ENCODE peak calls at places on chromosomes 16 and 17, in four cellular contexts. One of them, this sample, is unnamed.

GRCh38 chr16:88437367-88437964 is 15.6 kb upstream of the ZFPM1 start:
- DNase-seq in left ventricle myocardium inferior: peak
- DNase-seq in AG04450: no peak
- DNase-seq in skeletal muscle cell: no peak
- DNase-seq in this sample: no peak

GRCh38 chr17:17603178-17603894 is 11.8 kb upstream of the PEMT start:
- DNase-seq in left ventricle myocardium inferior: no peak
- DNase-seq in AG04450: no peak
- DNase-seq in skeletal muscle cell: no peak
- DNase-seq in this sample: no peak

GRCh38 chr16:85377388-85378144 is 235.6 kb upstream of the GSE1 start:
- DNase-seq in left ventricle myocardium inferior: no peak
- DNase-seq in AG04450: no peak
- DNase-seq in skeletal muscle cell: no peak
- DNase-seq in this sample: no peak

GRCh38 chr16:546909-547770 is 13.1 kb upstream of the PRR35 start:
- DNase-seq in left ventricle myocardium inferior: peak
- DNase-seq in AG04450: no peak
- DNase-seq in skeletal muscle cell: no peak
- DNase-seq in this sample: peak

GRCh38 chr16:46428108-46429061 is 192.8 kb downstream of the SHCBP1 start:
- DNase-seq in left ventricle myocardium inferior: no peak
- DNase-seq in AG04450: no peak
- DNase-seq in skeletal muscle cell: no peak
- DNase-seq in this sample: peak

GRCh38 chr17:78674595-78675315 is 97.6 kb upstream of the DNAH17 start:
- DNase-seq in left ventricle myocardium inferior: no peak
- DNase-seq in AG04450: no peak
- DNase-seq in skeletal muscle cell: no peak
- DNase-seq in this sample: peak

GRCh38 chr16:87041732-87042131 is 275.5 kb downstream of the C16orf95 start:
- DNase-seq in left ventricle myocardium inferior: no peak
- DNase-seq in AG04450: no peak
- DNase-seq in skeletal muscle cell: no peak
- DNase-seq in this sample: no peak

GRCh38 chr17:46063239-46063638 is 64.2 kb downstream of the STH start:
- DNase-seq in left ventricle myocardium inferior: no peak
- DNase-seq in AG04450: peak
- DNase-seq in skeletal muscle cell: peak
- DNase-seq in this sample: no peak

GRCh38 chr16:86012221-86012620 is 113.3 kb downstream of the IRF8 start:
- DNase-seq in left ventricle myocardium inferior: no peak
- DNase-seq in AG04450: no peak
- DNase-seq in skeletal muscle cell: no peak
- DNase-seq in this sample: no peak

GRCh38 chr17:72334205-72334604 is 213.4 kb downstream of the SOX9 start:
- DNase-seq in left ventricle myocardium inferior: no peak
- DNase-seq in AG04450: peak
- DNase-seq in skeletal muscle cell: peak
- DNase-seq in this sample: no peak

GRCh38 chr16:15041260-15042011 is 14.4 kb downstream of the NTAN1 start:
- DNase-seq in left ventricle myocardium inferior: peak
- DNase-seq in AG04450: no peak
- DNase-seq in skeletal muscle cell: no peak
- DNase-seq in this sample: peak

GRCh38 chr17:80455328-80455710 is 21.1 kb downstream of the NPTX1 start:
- DNase-seq in left ventricle myocardium inferior: no peak
- DNase-seq in AG04450: no peak
- DNase-seq in skeletal muscle cell: no peak
- DNase-seq in this sample: peak

GRCh38 chr16:25007284-25007984 is 7.7 kb downstream of the ARHGAP17 start:
- DNase-seq in left ventricle myocardium inferior: no peak
- DNase-seq in AG04450: no peak
- DNase-seq in skeletal muscle cell: no peak
- DNase-seq in this sample: no peak

GRCh38 chr16:15976225-15976812 is 26.9 kb downstream of the ABCC1 start:
- DNase-seq in left ventricle myocardium inferior: no peak
- DNase-seq in AG04450: no peak
- DNase-seq in skeletal muscle cell: no peak
- DNase-seq in this sample: no peak

GRCh38 chr16:3012828-3013420 is at the start of gene CLDN9:
- DNase-seq in left ventricle myocardium inferior: no peak
- DNase-seq in AG04450: no peak
- DNase-seq in skeletal muscle cell: no peak
- DNase-seq in this sample: peak

GRCh38 chr16:89113661-89114060 is 20.0 kb downstream of the ACSF3 start:
- DNase-seq in left ventricle myocardium inferior: peak
- DNase-seq in AG04450: no peak
- DNase-seq in skeletal muscle cell: no peak
- DNase-seq in this sample: no peak

GRCh38 chr17:16915752-16916556 is 56.0 kb downstream of the TNFRSF13B start:
- DNase-seq in left ventricle myocardium inferior: peak
- DNase-seq in AG04450: peak
- DNase-seq in skeletal muscle cell: no peak
- DNase-seq in this sample: peak

GRCh38 chr17:5941258-5941657 is 128.9 kb upstream of the WSCD1 start:
- DNase-seq in left ventricle myocardium inferior: no peak
- DNase-seq in AG04450: no peak
- DNase-seq in skeletal muscle cell: no peak
- DNase-seq in this sample: no peak

GRCh38 chr16:2042666-2043295 is 4.9 kb downstream of the NTHL1 start:
- DNase-seq in left ventricle myocardium inferior: no peak
- DNase-seq in AG04450: no peak
- DNase-seq in skeletal muscle cell: no peak
- DNase-seq in this sample: no peak

GRCh38 chr16:87697792-87698191 is 68.0 kb downstream of the KLHDC4 start:
- DNase-seq in left ventricle myocardium inferior: no peak
- DNase-seq in AG04450: no peak
- DNase-seq in skeletal muscle cell: no peak
- DNase-seq in this sample: no peak

GRCh38 chr16:24046442-24046841 is 209.7 kb upstream of the CACNG3 start:
- DNase-seq in left ventricle myocardium inferior: no peak
- DNase-seq in AG04450: no peak
- DNase-seq in skeletal muscle cell: no peak
- DNase-seq in this sample: peak

GRCh38 chr16:51084074-51084928 is 66.8 kb downstream of the SALL1 start:
- DNase-seq in left ventricle myocardium inferior: no peak
- DNase-seq in AG04450: no peak
- DNase-seq in skeletal muscle cell: no peak
- DNase-seq in this sample: no peak

GRCh38 chr16:14629612-14629918 is 495 bp downstream of the PARN start:
- DNase-seq in left ventricle myocardium inferior: no peak
- DNase-seq in AG04450: no peak
- DNase-seq in skeletal muscle cell: no peak
- DNase-seq in this sample: no peak

DNA sequence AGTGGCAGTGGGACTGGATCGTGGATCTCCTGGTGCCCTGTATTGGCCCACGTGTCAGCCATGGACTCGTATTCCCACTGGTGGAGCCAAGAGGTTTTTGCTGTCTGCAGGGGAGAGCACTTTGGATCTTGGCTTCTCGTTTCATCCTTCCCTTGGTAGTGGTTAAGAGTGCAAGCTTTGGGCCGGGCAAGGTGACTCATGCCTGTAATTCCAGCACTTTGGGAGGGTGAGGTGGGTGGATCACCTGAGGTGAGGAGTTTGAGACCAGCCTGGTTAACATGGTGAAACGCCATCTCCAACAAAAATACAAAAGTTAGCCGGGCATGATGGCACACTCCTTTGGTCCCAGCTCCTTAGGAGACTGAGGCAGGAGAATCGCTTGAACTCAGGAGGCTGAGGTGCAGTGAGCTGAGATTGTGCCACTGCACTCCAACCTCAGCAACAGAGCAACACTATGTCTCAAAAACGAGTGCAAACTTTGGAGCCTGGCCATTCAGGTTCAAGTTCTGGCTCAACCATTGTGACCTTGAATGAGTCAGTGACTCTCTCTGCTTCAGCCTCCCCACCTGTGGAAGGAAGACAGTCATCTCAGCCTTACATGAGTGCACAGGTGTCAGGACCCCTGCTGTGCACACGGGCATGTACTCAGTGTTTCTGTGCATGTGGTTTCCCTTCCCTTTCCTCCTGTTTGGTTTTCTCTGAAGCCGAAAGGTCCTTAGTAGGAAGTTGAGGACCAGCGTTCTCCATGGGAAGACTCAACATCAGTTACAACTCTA is 57.4 kb downstream of the PLCG2 start:
- DNase-seq in left ventricle myocardium inferior: no peak
- DNase-seq in AG04450: no peak
- DNase-seq in skeletal muscle cell: no peak
- DNase-seq in this sample: no peak
- H3K4me3 ChIP-seq in left ventricle myocardium inferior: no peak
- H3K4me3 ChIP-seq in AG04450: no peak
- H3K4me3 ChIP-seq in skeletal muscle cell: no peak
- H3K4me3 ChIP-seq in this sample: no peak

DNA sequence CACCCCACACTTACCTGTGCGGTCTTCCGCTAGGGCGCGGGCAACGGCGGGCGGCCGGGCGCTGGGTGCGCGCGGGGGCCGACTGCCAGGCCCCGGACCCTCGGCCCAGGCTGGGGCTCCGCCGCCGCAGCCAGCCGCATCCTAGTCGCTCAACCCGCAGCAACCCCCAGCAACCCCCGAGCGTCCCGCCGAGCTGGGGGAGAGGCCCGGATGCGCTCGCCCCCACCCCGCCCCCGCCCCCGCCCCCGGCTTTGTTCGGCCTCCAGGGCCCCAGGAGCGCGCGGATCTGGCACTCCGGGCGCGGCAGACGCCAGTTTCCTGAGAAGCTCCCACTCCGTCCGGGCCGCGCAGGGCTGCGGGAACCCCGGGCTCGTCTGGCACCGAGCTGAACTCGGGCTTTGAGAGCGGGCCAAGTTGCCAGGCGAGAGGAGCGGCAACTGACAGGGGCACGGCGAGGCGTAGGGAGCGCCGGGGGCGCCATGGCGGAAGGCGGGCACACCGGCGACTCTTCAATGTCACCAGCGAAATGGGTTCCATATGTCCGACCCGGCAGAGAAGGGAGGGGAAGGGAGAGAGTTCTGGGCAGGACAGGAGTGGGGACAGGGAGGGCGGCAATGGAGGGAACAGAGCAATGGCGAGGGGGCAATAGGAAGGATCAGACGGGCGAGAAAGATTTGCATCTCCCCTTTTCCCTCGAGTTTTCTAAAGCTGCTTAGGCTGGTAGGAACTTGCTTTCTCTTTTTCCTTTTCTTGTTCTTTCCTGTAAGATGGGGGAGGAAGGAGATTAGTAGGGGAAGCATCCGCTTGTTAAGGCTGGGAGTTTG is 13.7 kb downstream of the HOXB4 start:
- DNase-seq in left ventricle myocardium inferior: no peak
- DNase-seq in AG04450: no peak
- DNase-seq in skeletal muscle cell: no peak
- DNase-seq in this sample: peak
- H3K4me3 ChIP-seq in left ventricle myocardium inferior: peak
- H3K4me3 ChIP-seq in AG04450: peak
- H3K4me3 ChIP-seq in skeletal muscle cell: peak
- H3K4me3 ChIP-seq in this sample: peak

DNA sequence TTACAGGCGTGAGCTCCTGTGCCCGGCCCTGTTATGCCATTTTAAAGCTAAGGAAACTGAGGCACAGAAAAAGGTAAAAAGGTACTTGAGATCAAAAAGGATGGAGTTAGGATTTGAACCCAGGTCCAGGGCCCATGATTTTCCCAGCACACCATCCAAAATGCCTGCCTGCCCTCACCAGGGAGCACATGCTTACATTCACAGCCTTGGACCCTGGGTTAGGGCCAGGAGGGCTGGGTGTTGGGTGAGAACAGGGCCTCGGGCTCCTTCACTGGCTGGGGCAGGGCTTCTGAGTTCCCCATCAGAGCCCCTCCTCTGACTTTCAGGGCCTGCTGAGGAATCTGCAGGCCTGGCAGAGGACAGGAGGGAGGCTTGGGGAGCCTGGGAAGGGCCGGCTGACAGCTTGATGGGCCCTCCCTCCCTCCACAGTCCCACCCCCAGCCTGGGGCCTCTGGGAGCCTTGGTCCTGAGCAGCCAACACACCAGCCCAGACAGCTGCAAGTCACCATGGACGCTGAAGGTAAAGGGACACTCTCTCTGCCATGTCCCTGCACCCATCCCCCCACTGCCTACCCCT is at the start of gene QPRT:
- DNase-seq in left ventricle myocardium inferior: peak
- DNase-seq in AG04450: no peak
- DNase-seq in skeletal muscle cell: peak
- DNase-seq in this sample: peak
- H3K4me3 ChIP-seq in left ventricle myocardium inferior: peak
- H3K4me3 ChIP-seq in AG04450: peak
- H3K4me3 ChIP-seq in skeletal muscle cell: peak
- H3K4me3 ChIP-seq in this sample: peak

GRCh38 chr16:58500329-58501241 is 642 bp downstream of the NDRG4 start:
- DNase-seq in left ventricle myocardium inferior: no peak
- DNase-seq in AG04450: no peak
- DNase-seq in skeletal muscle cell: no peak
- DNase-seq in this sample: peak
- H3K4me3 ChIP-seq in left ventricle myocardium inferior: peak
- H3K4me3 ChIP-seq in AG04450: peak
- H3K4me3 ChIP-seq in skeletal muscle cell: peak
- H3K4me3 ChIP-seq in this sample: peak

DNA sequence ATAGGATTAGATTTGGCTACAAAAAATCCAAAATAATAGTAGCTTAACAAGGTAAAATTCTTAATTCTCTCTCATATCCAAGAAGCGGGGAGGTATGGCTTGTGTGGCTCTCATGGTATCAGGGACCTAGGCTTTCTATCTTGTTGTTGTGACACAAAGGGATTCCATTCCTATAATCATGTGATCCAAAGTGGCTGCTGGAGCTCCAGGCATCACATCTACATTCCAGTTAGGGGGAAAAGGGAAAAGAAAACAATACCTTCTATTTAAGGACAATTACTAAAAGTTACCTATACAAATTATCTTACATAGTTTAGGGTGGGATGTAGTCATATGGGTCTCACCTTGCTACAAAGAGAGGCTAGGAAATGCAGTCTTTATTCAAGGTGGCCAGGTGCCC is 47.6 kb upstream of the CACNG4 start:
- DNase-seq in left ventricle myocardium inferior: no peak
- DNase-seq in AG04450: no peak
- DNase-seq in skeletal muscle cell: no peak
- DNase-seq in this sample: no peak
- H3K4me3 ChIP-seq in left ventricle myocardium inferior: no peak
- H3K4me3 ChIP-seq in AG04450: no peak
- H3K4me3 ChIP-seq in skeletal muscle cell: no peak
- H3K4me3 ChIP-seq in this sample: no peak

GRCh38 chr17:2361361-2361760 is 24.1 kb downstream of the SGSM2 start:
- DNase-seq in left ventricle myocardium inferior: no peak
- DNase-seq in AG04450: no peak
- DNase-seq in skeletal muscle cell: no peak
- DNase-seq in this sample: no peak

GRCh38 chr17:2362016-2362415 is 24.7 kb downstream of the SGSM2 start:
- DNase-seq in left ventricle myocardium inferior: no peak
- DNase-seq in AG04450: no peak
- DNase-seq in skeletal muscle cell: no peak
- DNase-seq in this sample: no peak

GRCh38 chr17:2363318-2363717 is 26.0 kb downstream of the SGSM2 start:
- DNase-seq in left ventricle myocardium inferior: no peak
- DNase-seq in AG04450: no peak
- DNase-seq in skeletal muscle cell: no peak
- DNase-seq in this sample: no peak

GRCh38 chr17:2362881-2363280 is 25.6 kb downstream of the SGSM2 start:
- DNase-seq in left ventricle myocardium inferior: no peak
- DNase-seq in AG04450: no peak
- DNase-seq in skeletal muscle cell: no peak
- DNase-seq in this sample: no peak

GRCh38 chr17:2362416-2362815 is 25.1 kb downstream of the SGSM2 start:
- DNase-seq in left ventricle myocardium inferior: no peak
- DNase-seq in AG04450: no peak
- DNase-seq in skeletal muscle cell: no peak
- DNase-seq in this sample: no peak
- H3K4me3 ChIP-seq in left ventricle myocardium inferior: no peak
- H3K4me3 ChIP-seq in AG04450: no peak
- H3K4me3 ChIP-seq in skeletal muscle cell: no peak
- H3K4me3 ChIP-seq in this sample: no peak